ENCODE peak calls at places on chromosomes 2 and 18, in six cellular contexts. One of them, this sample, is unnamed.

GRCh38 chr2:234919711-234920110 is 32.1 kb upstream of the SH3BP4 start:
- DNase-seq in GM12865: no peak
- DNase-seq in HEK293T: no peak
- DNase-seq in stomach: no peak
- DNase-seq in ovary: no peak
- DNase-seq in SK-N-SH: no peak
- DNase-seq in this sample: no peak

GRCh38 chr18:9321017-9321452 is 13.5 kb upstream of the TWSG1 start:
- DNase-seq in ovary: no peak
- DNase-seq in HEK293T: no peak
- DNase-seq in SK-N-SH: no peak
- DNase-seq in GM12865: no peak
- DNase-seq in stomach: no peak
- DNase-seq in this sample: no peak

GRCh38 chr2:150916997-150917396 is 344.7 kb downstream of the RBM43 start:
- DNase-seq in GM12865: no peak
- DNase-seq in HEK293T: no peak
- DNase-seq in stomach: no peak
- DNase-seq in SK-N-SH: no peak
- DNase-seq in ovary: no peak
- DNase-seq in this sample: no peak

GRCh38 chr2:189613077-189613636 is 32.6 kb upstream of the SLC40A1 start:
- DNase-seq in SK-N-SH: no peak
- DNase-seq in ovary: no peak
- DNase-seq in HEK293T: peak
- DNase-seq in GM12865: no peak
- DNase-seq in stomach: no peak
- DNase-seq in this sample: no peak

GRCh38 chr2:20584637-20585321 is 66.1 kb downstream of the HS1BP3 start:
- DNase-seq in ovary: no peak
- DNase-seq in HEK293T: peak
- DNase-seq in GM12865: no peak
- DNase-seq in stomach: peak
- DNase-seq in SK-N-SH: no peak
- DNase-seq in this sample: peak

GRCh38 chr2:222399038-222399783 is 25.1 kb upstream of the SGPP2 start:
- DNase-seq in stomach: no peak
- DNase-seq in GM12865: no peak
- DNase-seq in HEK293T: no peak
- DNase-seq in ovary: no peak
- DNase-seq in SK-N-SH: peak
- DNase-seq in this sample: no peak

GRCh38 chr2:160493227-160494028 is at the start of gene RBMS1:
- DNase-seq in HEK293T: peak
- DNase-seq in SK-N-SH: peak
- DNase-seq in GM12865: no peak
- DNase-seq in stomach: peak
- DNase-seq in ovary: peak
- DNase-seq in this sample: peak

GRCh38 chr2:62456721-62457539 is 49.1 kb downstream of the TMEM17 start:
- DNase-seq in HEK293T: peak
- DNase-seq in ovary: peak
- DNase-seq in stomach: peak
- DNase-seq in SK-N-SH: peak
- DNase-seq in GM12865: peak
- DNase-seq in this sample: peak

GRCh38 chr2:2649109-2650072 is 318.3 kb upstream of the MYT1L start:
- DNase-seq in ovary: no peak
- DNase-seq in SK-N-SH: no peak
- DNase-seq in HEK293T: no peak
- DNase-seq in stomach: no peak
- DNase-seq in GM12865: no peak
- DNase-seq in this sample: no peak

GRCh38 chr2:126859631-126860030 is 39.1 kb upstream of the TEX51 start:
- DNase-seq in stomach: no peak
- DNase-seq in HEK293T: no peak
- DNase-seq in ovary: no peak
- DNase-seq in SK-N-SH: no peak
- DNase-seq in GM12865: no peak
- DNase-seq in this sample: no peak

GRCh38 chr2:6772366-6772710 is 93.4 kb downstream of the CMPK2 start:
- DNase-seq in GM12865: peak
- DNase-seq in stomach: no peak
- DNase-seq in SK-N-SH: peak
- DNase-seq in HEK293T: no peak
- DNase-seq in ovary: no peak
- DNase-seq in this sample: no peak

GRCh38 chr2:56132138-56132537 is 51.7 kb upstream of the CCDC85A start:
- DNase-seq in stomach: no peak
- DNase-seq in GM12865: peak
- DNase-seq in SK-N-SH: peak
- DNase-seq in HEK293T: peak
- DNase-seq in ovary: no peak
- DNase-seq in this sample: no peak

GRCh38 chr2:152335016-152335850 is at the start of gene FMNL2:
- DNase-seq in SK-N-SH: peak
- DNase-seq in ovary: peak
- DNase-seq in stomach: peak
- DNase-seq in GM12865: peak
- DNase-seq in HEK293T: peak
- DNase-seq in this sample: peak

GRCh38 chr2:85433511-85434089 is 15.1 kb downstream of the SH2D6 start:
- DNase-seq in stomach: peak
- DNase-seq in ovary: peak
- DNase-seq in SK-N-SH: peak
- DNase-seq in HEK293T: no peak
- DNase-seq in GM12865: no peak
- DNase-seq in this sample: peak

GRCh38 chr2:140454717-140455116 is 1674.5 kb upstream of the NXPH2 start:
- DNase-seq in GM12865: no peak
- DNase-seq in stomach: no peak
- DNase-seq in ovary: no peak
- DNase-seq in HEK293T: no peak
- DNase-seq in SK-N-SH: no peak
- DNase-seq in this sample: no peak

GRCh38 chr18:13394794-13395193 is 176.2 kb downstream of the LDLRAD4 start:
- DNase-seq in SK-N-SH: no peak
- DNase-seq in HEK293T: no peak
- DNase-seq in stomach: no peak
- DNase-seq in ovary: no peak
- DNase-seq in GM12865: no peak
- DNase-seq in this sample: no peak

GRCh38 chr18:48955528-48956261 is 4.9 kb upstream of the SMAD7 start:
- DNase-seq in HEK293T: no peak
- DNase-seq in SK-N-SH: no peak
- DNase-seq in stomach: peak
- DNase-seq in ovary: peak
- DNase-seq in GM12865: no peak
- DNase-seq in this sample: no peak

GRCh38 chr2:9144047-9144446 is 62.6 kb upstream of the ASAP2 start:
- DNase-seq in ovary: no peak
- DNase-seq in stomach: no peak
- DNase-seq in HEK293T: no peak
- DNase-seq in SK-N-SH: no peak
- DNase-seq in GM12865: no peak
- DNase-seq in this sample: no peak

GRCh38 chr2:144323946-144324345 is 196.0 kb downstream of the ZEB2 start:
- DNase-seq in ovary: no peak
- DNase-seq in stomach: no peak
- DNase-seq in GM12865: no peak
- DNase-seq in HEK293T: no peak
- DNase-seq in SK-N-SH: no peak
- DNase-seq in this sample: no peak

GRCh38 chr2:88838165-88838635 is 146.7 kb downstream of the RPIA start:
- DNase-seq in GM12865: peak
- DNase-seq in stomach: no peak
- DNase-seq in SK-N-SH: no peak
- DNase-seq in ovary: no peak
- DNase-seq in HEK293T: no peak
- DNase-seq in this sample: peak

GRCh38 chr2:9030190-9030589 is 26.7 kb upstream of the MBOAT2 start:
- DNase-seq in GM12865: no peak
- DNase-seq in SK-N-SH: no peak
- DNase-seq in HEK293T: no peak
- DNase-seq in stomach: no peak
- DNase-seq in ovary: no peak
- DNase-seq in this sample: no peak

GRCh38 chr2:33707312-33707711 is 108.2 kb upstream of the FAM98A start:
- DNase-seq in HEK293T: no peak
- DNase-seq in ovary: no peak
- DNase-seq in SK-N-SH: no peak
- DNase-seq in stomach: no peak
- DNase-seq in GM12865: no peak
- DNase-seq in this sample: no peak

GRCh38 chr2:74419345-74419744 is 2.1 kb downstream of the C2orf81 start:
- DNase-seq in HEK293T: no peak
- DNase-seq in GM12865: no peak
- DNase-seq in stomach: no peak
- DNase-seq in SK-N-SH: no peak
- DNase-seq in ovary: no peak
- DNase-seq in this sample: no peak

GRCh38 chr2:73295751-73296400 is 2.5 kb upstream of the EGR4 start:
- DNase-seq in SK-N-SH: no peak
- DNase-seq in HEK293T: no peak
- DNase-seq in ovary: no peak
- DNase-seq in GM12865: no peak
- DNase-seq in stomach: no peak
- DNase-seq in this sample: no peak

GRCh38 chr2:167733750-167734149 is 513.6 kb downstream of the STK39 start:
- DNase-seq in GM12865: no peak
- DNase-seq in stomach: no peak
- DNase-seq in ovary: peak
- DNase-seq in HEK293T: no peak
- DNase-seq in SK-N-SH: no peak
- DNase-seq in this sample: peak

GRCh38 chr18:38966846-38967245 is 1401.2 kb upstream of the CELF4 start:
- DNase-seq in HEK293T: no peak
- DNase-seq in stomach: no peak
- DNase-seq in ovary: no peak
- DNase-seq in SK-N-SH: no peak
- DNase-seq in GM12865: no peak
- DNase-seq in this sample: no peak